ENCODE peak calls at places on chromosomes 2 and 18, in four cellular contexts. One of them, this sample, is unnamed.

GRCh38 chr2:197356136-197356535 is 45.6 kb upstream of the ANKRD44 start:
- DNase-seq in brain microvascular endothelial cell: no peak
- DNase-seq in neuronal stem cell: no peak
- DNase-seq in ELR: peak; percentile 39
- DNase-seq in this sample: no peak

GRCh38 chr2:79083846-79084376 is 3.9 kb downstream of the REG1B start:
- DNase-seq in neuronal stem cell: no peak
- DNase-seq in ELR: no peak
- DNase-seq in brain microvascular endothelial cell: no peak
- DNase-seq in this sample: no peak

GRCh38 chr18:55763805-55764204 is 175.8 kb upstream of the TCF4 start:
- DNase-seq in ELR: no peak
- DNase-seq in neuronal stem cell: no peak
- DNase-seq in brain microvascular endothelial cell: no peak
- DNase-seq in this sample: no peak

GRCh38 chr2:127000937-127001336 is 102.2 kb downstream of the TEX51 start:
- DNase-seq in ELR: peak; percentile 59
- DNase-seq in brain microvascular endothelial cell: no peak
- DNase-seq in neuronal stem cell: no peak
- DNase-seq in this sample: no peak

GRCh38 chr2:37630298-37630697 is 41.1 kb downstream of the CDC42EP3 start:
- DNase-seq in neuronal stem cell: no peak
- DNase-seq in brain microvascular endothelial cell: no peak
- DNase-seq in ELR: no peak
- DNase-seq in this sample: no peak

GRCh38 chr18:12334280-12335262 is 26.5 kb downstream of the TUBB6 start:
- DNase-seq in neuronal stem cell: no peak
- DNase-seq in ELR: no peak
- DNase-seq in brain microvascular endothelial cell: no peak
- DNase-seq in this sample: no peak

GRCh38 chr2:12970861-12971260 is 254.1 kb downstream of the TRIB2 start:
- DNase-seq in neuronal stem cell: no peak
- DNase-seq in ELR: peak; percentile 78
- DNase-seq in brain microvascular endothelial cell: peak; percentile 68
- DNase-seq in this sample: no peak

GRCh38 chr2:4693266-4693665 is 989.9 kb downstream of the DCDC2C start:
- DNase-seq in neuronal stem cell: no peak
- DNase-seq in brain microvascular endothelial cell: peak; percentile 92
- DNase-seq in ELR: no peak
- DNase-seq in this sample: no peak

GRCh38 chr2:240596080-240596460 is 9.5 kb downstream of the CAPN10 start:
- DNase-seq in ELR: no peak
- DNase-seq in neuronal stem cell: no peak
- DNase-seq in brain microvascular endothelial cell: no peak
- DNase-seq in this sample: no peak

GRCh38 chr2:23617817-23618216 is 232.8 kb downstream of the KLHL29 start:
- DNase-seq in neuronal stem cell: no peak
- DNase-seq in brain microvascular endothelial cell: no peak
- DNase-seq in ELR: no peak
- DNase-seq in this sample: no peak

GRCh38 chr18:3511980-3512379 is 62.0 kb downstream of the TGIF1 start:
- DNase-seq in neuronal stem cell: no peak
- DNase-seq in ELR: peak; percentile 84
- DNase-seq in brain microvascular endothelial cell: peak; percentile 38
- DNase-seq in this sample: peak; percentile 70

GRCh38 chr2:231854616-231855125 is 68.4 kb downstream of the COPS7B start:
- DNase-seq in ELR: no peak
- DNase-seq in brain microvascular endothelial cell: no peak
- DNase-seq in neuronal stem cell: no peak
- DNase-seq in this sample: no peak

GRCh38 chr18:31206787-31207381 is 44.2 kb upstream of the DSC1 start:
- DNase-seq in ELR: peak; percentile 45
- DNase-seq in brain microvascular endothelial cell: peak; percentile 33
- DNase-seq in neuronal stem cell: no peak
- DNase-seq in this sample: no peak

GRCh38 chr2:162768646-162769045 is 69.9 kb downstream of the KCNH7 start:
- DNase-seq in neuronal stem cell: peak; percentile 58
- DNase-seq in ELR: no peak
- DNase-seq in brain microvascular endothelial cell: no peak
- DNase-seq in this sample: no peak

GRCh38 chr2:110755494-110756078 is 23.2 kb downstream of the ACOXL start:
- DNase-seq in neuronal stem cell: no peak
- DNase-seq in ELR: peak; percentile 44
- DNase-seq in brain microvascular endothelial cell: no peak
- DNase-seq in this sample: no peak

GRCh38 chr2:216315817-216316603 is 56.3 kb downstream of the MARCHF4 start:
- DNase-seq in brain microvascular endothelial cell: peak; percentile 82
- DNase-seq in neuronal stem cell: peak; percentile 71
- DNase-seq in ELR: peak; percentile 94
- DNase-seq in this sample: no peak

GRCh38 chr2:150207979-150208378 is 279.5 kb downstream of the RND3 start:
- DNase-seq in neuronal stem cell: no peak
- DNase-seq in brain microvascular endothelial cell: no peak
- DNase-seq in ELR: no peak
- DNase-seq in this sample: no peak

GRCh38 chr2:216688731-216689360 is 6.5 kb downstream of the IGFBP5 start:
- DNase-seq in ELR: no peak
- DNase-seq in brain microvascular endothelial cell: no peak
- DNase-seq in neuronal stem cell: no peak
- DNase-seq in this sample: no peak

GRCh38 chr18:23992119-23992940 is 22.2 kb upstream of the TTC39C start:
- DNase-seq in neuronal stem cell: no peak
- DNase-seq in ELR: peak; percentile 29
- DNase-seq in brain microvascular endothelial cell: no peak
- DNase-seq in this sample: no peak

GRCh38 chr2:10911291-10912075 is at the start of gene KCNF1:
- DNase-seq in brain microvascular endothelial cell: no peak
- DNase-seq in ELR: peak; percentile 71
- DNase-seq in neuronal stem cell: peak; percentile 89
- DNase-seq in this sample: peak; percentile 29